ENCODE peak calls at places on chromosomes 2 and 18, in seven cellular contexts. Q, P, E, C, O, K and J are unnamed samples. For H3K4me1, the result is how much of the 10 kb centered on the place peaks cover.

GRCh38 chr2:12637754-12638153 is 79.0 kb upstream of the TRIB2 start:
- DNase-seq in Q (peak), P (no peak), E (no peak), C (no peak), O (no peak), K (no peak), J (peak)

GRCh38 chr2:227499971-227500630 is 28.1 kb downstream of the AGFG1 start:
- DNase-seq in Q (no peak), P (no peak), E (no peak), C (no peak), O (peak), K (no peak), J (no peak)

GRCh38 chr2:223007531-223007930 is 44.5 kb upstream of the KCNE4 start:
- DNase-seq in Q (peak), P (no peak), E (no peak), C (no peak), O (no peak), K (no peak), J (peak)

GRCh38 chr2:64698668-64699444 is 45.1 kb upstream of the SERTAD2 start:
- DNase-seq in Q (peak), P (no peak), E (no peak), C (no peak), O (no peak), K (no peak), J (peak)

GRCh38 chr2:152400607-152401214 is 65.7 kb downstream of the FMNL2 start:
- DNase-seq in Q (no peak), P (no peak), E (no peak), C (no peak), O (no peak), K (no peak), J (no peak)

GRCh38 chr2:232888839-232889529 is 18.9 kb downstream of the SNORC start:
- DNase-seq in Q (no peak), P (no peak), E (no peak), C (no peak), O (no peak), K (no peak), J (no peak)

GRCh38 chr2:11435036-11435435 is 30.9 kb downstream of the E2F6 start:
- DNase-seq in Q (no peak), P (no peak), E (no peak), C (no peak), O (no peak), K (no peak), J (no peak)

GRCh38 chr2:1478311-1479305 is 65.3 kb downstream of the TPO start:
- DNase-seq in Q (no peak), P (no peak), E (no peak), C (no peak), O (no peak), K (no peak), J (no peak)

GRCh38 chr2:142130111-142131015 is 453 bp downstream of the LRP1B start:
- DNase-seq in Q (peak), P (peak), E (peak), C (peak), O (peak), K (peak), J (peak)

GRCh38 chr2:150280255-150280654 is 207.2 kb downstream of the RND3 start:
- DNase-seq in Q (peak), P (no peak), E (no peak), C (no peak), O (no peak), K (no peak), J (peak)

GRCh38 chr18:2846638-2847340 is at the start of gene EMILIN2:
- DNase-seq in Q (peak), P (peak), E (peak), C (no peak), O (peak), K (peak), J (peak)

GRCh38 chr18:74225193-74225840 is 66.4 kb downstream of the CYB5A start:
- DNase-seq in Q (peak), P (no peak), E (no peak), C (no peak), O (peak), K (peak), J (peak)

GRCh38 chr2:26035110-26035728 is 1.3 kb downstream of the RAB10 start:
- DNase-seq in Q (peak), P (no peak), E (no peak), C (no peak), O (peak), K (no peak), J (peak)

GRCh38 chr2:172342611-172343010 is 84.8 kb upstream of the ITGA6 start:
- DNase-seq in Q (no peak), P (no peak), E (no peak), C (no peak), O (no peak), K (no peak), J (no peak)

GRCh38 chr18:79944126-79944731 is 7.2 kb downstream of the SLC66A2 start:
- DNase-seq in Q (no peak), P (no peak), E (peak), C (no peak), O (no peak), K (no peak), J (no peak)

GRCh38 chr18:75727479-75727878 is 300.0 kb upstream of the SMIM21 start:
- DNase-seq in Q (peak), P (peak), E (peak), C (peak), O (peak), K (no peak), J (peak)

GRCh38 chr2:108215794-108216211 is 24.0 kb upstream of the SULT1C3 start:
- DNase-seq in Q (peak), P (no peak), E (peak), C (no peak), O (peak), K (no peak), J (peak)

GRCh38 chr18:77857926-77858325 is 608.3 kb downstream of the GALR1 start:
- DNase-seq in Q (no peak), P (no peak), E (no peak), C (no peak), O (no peak), K (no peak), J (no peak)

GRCh38 chr2:164028764-164029534 is 293.1 kb upstream of the FIGN start:
- DNase-seq in Q (no peak), P (no peak), E (no peak), C (no peak), O (peak), K (peak), J (peak)

GRCh38 chr2:134623796-134624195 is 95.0 kb downstream of the TMEM163 start:
- DNase-seq in Q (no peak), P (no peak), E (no peak), C (no peak), O (no peak), K (no peak), J (no peak)

GRCh38 chr2:143535802-143536201 is 406.6 kb downstream of the ARHGAP15 start:
- DNase-seq in Q (no peak), P (no peak), E (no peak), C (no peak), O (no peak), K (no peak), J (no peak)

GRCh38 chr2:36333350-36334012 is 22.1 kb upstream of the CRIM1 start:
- DNase-seq in Q (no peak), P (no peak), E (no peak), C (no peak), O (peak), K (no peak), J (no peak)

GRCh38 chr2:232688201-232688600 is 8.9 kb upstream of the GIGYF2 start:
- DNase-seq in Q (no peak), P (no peak), E (no peak), C (no peak), O (no peak), K (no peak), J (no peak)

GRCh38 chr2:223865124-223865523 is 27.7 kb upstream of the AP1S3 start:
- DNase-seq in Q (no peak), P (no peak), E (no peak), C (no peak), O (no peak), K (no peak), J (no peak)

GRCh38 chr18:52570975-52571374 is 231.0 kb downstream of the DCC start:
- DNase-seq in Q (peak), P (no peak), E (no peak), C (no peak), O (no peak), K (no peak), J (no peak)

GRCh38 chr2:226001716-226002115 is 602.2 kb downstream of the NYAP2 start:
- DNase-seq in Q (peak), P (no peak), E (no peak), C (no peak), O (no peak), K (no peak), J (peak)

GRCh38 chr2:126890136-126890961 is 8.3 kb upstream of the TEX51 start:
- DNase-seq in Q (no peak), P (no peak), E (peak), C (no peak), O (no peak), K (no peak), J (no peak)

GRCh38 chr2:150486539-150487484 is 655 bp downstream of the RND3 start:
- DNase-seq in Q (peak), P (peak), E (peak), C (no peak), O (peak), K (no peak), J (peak)

GRCh38 chr2:237025090-237025865 is 60.4 kb upstream of the COPS8 start:
- DNase-seq in Q (peak), P (no peak), E (no peak), C (no peak), O (no peak), K (peak), J (peak)

GRCh38 chr2:187581125-187581896 is 27.1 kb upstream of the TFPI start:
- DNase-seq in Q (peak), P (peak), E (no peak), C (no peak), O (peak), K (peak), J (peak)

GRCh38 chr18:63701952-63702351 is 808 bp upstream of the SERPINB11 start:
- DNase-seq in Q (no peak), P (no peak), E (no peak), C (no peak), O (no peak), K (no peak), J (no peak)

GRCh38 chr2:110854355-110855081 is 122.1 kb downstream of the ACOXL start:
- DNase-seq in Q (no peak), P (no peak), E (peak), C (no peak), O (peak), K (no peak), J (peak)

GRCh38 chr2:38362223-38362622 is 14.8 kb downstream of the ATL2 start:
- DNase-seq in Q (no peak), P (no peak), E (no peak), C (no peak), O (no peak), K (no peak), J (no peak)

GRCh38 chr2:236117861-236118269 is 50.3 kb downstream of the GBX2 start:
- DNase-seq in Q (no peak), P (no peak), E (no peak), C (no peak), O (peak), K (no peak), J (no peak)

DNA sequence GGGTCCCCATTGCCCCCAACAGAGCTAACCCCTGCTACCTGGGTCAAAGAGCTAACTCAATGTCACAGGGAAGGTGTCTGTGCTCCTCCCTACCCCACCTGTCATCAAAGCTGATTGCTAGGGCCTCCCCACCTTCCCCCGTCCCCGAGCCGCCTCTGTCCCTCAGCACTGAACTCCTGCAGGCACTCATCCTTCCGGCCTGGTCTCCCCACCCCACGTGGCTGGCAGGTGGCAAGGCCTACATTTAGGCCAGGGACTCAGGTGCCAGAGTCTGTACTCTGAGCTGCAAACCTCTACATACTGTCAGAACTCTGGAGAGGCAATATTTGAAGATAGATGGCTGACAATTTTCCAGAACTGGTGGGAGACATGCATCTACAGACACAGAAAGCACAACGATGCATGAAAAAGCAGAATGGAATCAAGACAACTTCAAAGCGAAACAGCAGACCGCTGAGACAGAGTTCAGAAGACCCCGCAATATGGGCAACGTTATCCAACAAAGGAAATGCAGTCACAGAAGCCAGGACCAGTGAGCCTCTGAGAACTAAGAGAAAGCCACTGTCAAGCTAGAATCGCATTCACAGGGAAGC is 195.8 kb downstream of the HDAC4 start:
- DNase-seq in Q (no peak), P (no peak), E (no peak), C (no peak), O (no peak), K (no peak), J (no peak)
- H3K4me1 ChIP-seq in Q (under half), P (under half), E (under half), C (under half), O (under half), K (under half), J (under half)

GRCh38 chr2:24819442-24820174 is 26.4 kb downstream of the CENPO start:
- DNase-seq in Q (no peak), P (no peak), E (no peak), C (no peak), O (no peak), K (no peak), J (no peak)

GRCh38 chr2:24820598-24821432 is 27.6 kb downstream of the CENPO start:
- DNase-seq in Q (no peak), P (no peak), E (no peak), C (no peak), O (peak), K (no peak), J (no peak)

GRCh38 chr2:24820175-24820513 is 26.9 kb downstream of the CENPO start:
- DNase-seq in Q (no peak), P (no peak), E (no peak), C (no peak), O (no peak), K (no peak), J (no peak)

GRCh38 chr2:24816884-24817283 is 23.7 kb downstream of the CENPO start:
- DNase-seq in Q (peak), P (no peak), E (no peak), C (no peak), O (no peak), K (no peak), J (peak)

DNA sequence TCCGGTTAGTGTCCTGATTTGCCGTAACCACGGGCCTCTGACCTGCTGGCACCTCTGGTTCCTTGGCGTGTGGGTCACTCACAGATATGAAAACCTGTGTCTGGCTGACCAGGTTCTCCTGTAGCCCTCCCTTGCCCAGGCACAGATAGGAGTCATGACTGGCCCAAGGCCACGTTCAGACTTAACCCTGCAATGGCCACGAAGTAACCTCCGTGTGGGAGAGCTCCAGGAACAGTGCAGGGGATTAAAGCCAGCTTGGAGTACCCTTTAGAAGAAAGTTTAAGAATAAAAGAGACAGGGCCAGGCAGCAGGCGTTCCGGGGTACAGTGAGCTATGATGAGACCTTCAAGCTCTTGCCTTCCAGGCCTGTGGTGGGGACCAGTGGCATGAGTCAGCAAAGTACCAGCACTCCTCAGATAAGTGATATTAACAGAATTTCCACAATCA is 25.5 kb downstream of the CENPO start:
- DNase-seq in Q (peak), P (no peak), E (no peak), C (no peak), O (no peak), K (no peak), J (no peak)
- H3K4ac ChIP-seq in Q (peak), P (no peak), E (no peak), C (no peak), O (no peak), K (no peak), J (no peak)

GRCh38 chr18:48838166-48838775 is 112.5 kb downstream of the SMAD7 start:
- DNase-seq in Q (no peak), P (no peak), E (no peak), C (no peak), O (no peak), K (no peak), J (no peak)
- H3K4me1 ChIP-seq in Q (under half), P (under half), E (under half), C (under half), O (under half), K (half or more), J (half or more)

GRCh38 chr2:9150568-9150900 is 56.1 kb upstream of the ASAP2 start:
- DNase-seq in Q (no peak), P (no peak), E (no peak), C (no peak), O (no peak), K (no peak), J (no peak)
- H3K4ac ChIP-seq in Q (no peak), P (no peak), E (no peak), C (no peak), O (no peak), K (no peak), J (no peak)

DNA sequence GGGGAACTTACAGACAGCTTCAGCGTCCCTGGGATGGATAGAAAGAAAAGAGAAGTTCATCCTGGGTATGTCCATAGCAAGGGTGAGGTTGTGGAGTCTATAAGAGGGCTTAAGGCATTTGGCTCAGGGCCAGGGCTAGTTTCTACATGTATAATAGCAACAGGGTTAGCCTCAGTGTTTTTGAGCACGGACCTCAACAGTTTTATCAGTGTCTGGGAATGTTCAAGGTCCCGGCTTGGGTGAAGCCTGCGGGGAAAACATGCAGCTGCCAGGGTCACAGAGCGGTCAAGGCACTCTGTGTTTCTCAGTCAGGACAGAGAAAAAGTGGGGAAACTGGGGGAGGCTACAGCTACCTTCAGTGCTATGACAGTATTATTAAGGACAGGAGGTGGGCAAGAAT is 427.7 kb upstream of the HS6ST1 start:
- DNase-seq in Q (peak), P (no peak), E (no peak), C (no peak), O (no peak), K (peak), J (peak)
- H3K4me1 ChIP-seq in Q (under half), P (under half), E (under half), C (under half), O (under half), K (under half), J (under half)

DNA sequence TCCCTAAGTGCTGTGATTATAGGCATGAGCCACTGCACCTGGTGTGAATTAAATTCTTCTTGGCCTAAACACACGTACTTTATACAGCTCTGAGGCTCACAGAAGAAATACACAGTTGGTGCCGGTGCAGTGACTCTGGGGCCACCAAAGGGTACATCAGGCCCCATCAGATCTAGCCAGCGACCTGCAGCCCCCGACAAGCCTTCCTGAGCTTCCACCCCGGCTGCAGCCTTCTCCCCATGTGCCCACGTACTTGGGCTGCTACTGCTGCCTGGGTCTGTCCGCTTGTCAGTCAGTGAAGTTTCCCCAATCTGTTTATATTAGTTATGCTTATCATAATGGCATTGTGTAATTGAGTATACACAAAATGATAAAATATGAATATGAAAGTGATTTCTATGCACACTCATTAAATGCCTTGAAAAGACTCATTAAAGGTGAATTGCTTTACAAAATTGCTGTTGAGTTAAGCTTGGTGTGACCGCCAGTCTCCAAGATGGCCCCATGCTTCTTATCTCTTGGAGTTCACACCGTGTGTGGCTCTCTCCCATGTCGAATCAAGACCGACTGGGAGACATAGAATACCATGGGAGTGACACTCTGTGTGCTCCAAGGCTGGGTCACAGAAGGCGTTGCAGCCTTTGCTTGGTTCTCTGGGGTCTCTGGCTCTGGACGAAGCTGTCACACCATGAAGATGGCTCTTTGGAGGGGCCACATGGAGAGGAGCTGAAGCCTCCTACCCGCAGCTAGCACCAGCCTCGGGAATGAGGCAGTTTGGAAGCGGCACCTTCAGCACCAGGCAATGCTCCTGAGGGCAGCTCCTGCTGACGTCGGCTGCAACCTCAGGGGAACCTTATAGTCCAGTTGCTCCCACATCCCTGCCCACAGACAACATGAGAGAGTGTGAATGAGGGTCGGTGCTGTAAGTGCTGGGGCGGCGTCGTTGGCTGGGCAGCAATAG is 29.2 kb upstream of the HPCAL1 start:
- DNase-seq in Q (no peak), P (no peak), E (peak), C (no peak), O (no peak), K (no peak), J (no peak)
- H3K4ac ChIP-seq in Q (no peak), P (no peak), E (no peak), C (no peak), O (no peak), K (no peak), J (no peak)

GRCh38 chr2:155095613-155096012 is 397.1 kb downstream of the KCNJ3 start:
- DNase-seq in Q (no peak), P (no peak), E (no peak), C (no peak), O (no peak), K (no peak), J (no peak)
- H3K4me1 ChIP-seq in Q (under half), P (under half), E (under half), C (under half), O (under half), K (under half), J (under half)

GRCh38 chr2:204877691-204878090 is 332.4 kb downstream of the PARD3B start:
- DNase-seq in Q (no peak), P (no peak), E (no peak), C (no peak), O (no peak), K (no peak), J (no peak)
- H3K4ac ChIP-seq in Q (no peak), P (no peak), E (no peak), C (no peak), O (no peak), K (no peak), J (no peak)